ENCODE peak calls at places on chromosomes 12 and 14, in four cellular contexts. One of them, this sample, is unnamed.

GRCh38 chr12:2641209-2641608 is 153.6 kb upstream of the FKBP4 start:
- DNase-seq in cardiac septum: peak
- DNase-seq in suprapubic skin: no peak
- DNase-seq in breast epithelium: peak
- DNase-seq in this sample: peak

GRCh38 chr12:116265361-116266128 is 11.9 kb downstream of the MED13L start:
- DNase-seq in cardiac septum: no peak
- DNase-seq in suprapubic skin: no peak
- DNase-seq in breast epithelium: no peak
- DNase-seq in this sample: no peak

GRCh38 chr14:62015945-62016344 is 253.7 kb downstream of the SNAPC1 start:
- DNase-seq in cardiac septum: no peak
- DNase-seq in suprapubic skin: no peak
- DNase-seq in breast epithelium: no peak
- DNase-seq in this sample: no peak

GRCh38 chr12:15701212-15701611 is 88.0 kb downstream of the EPS8 start:
- DNase-seq in cardiac septum: no peak
- DNase-seq in suprapubic skin: no peak
- DNase-seq in breast epithelium: no peak
- DNase-seq in this sample: no peak

GRCh38 chr14:47040490-47040889 is 388.9 kb upstream of the RPL10L start:
- DNase-seq in cardiac septum: no peak
- DNase-seq in suprapubic skin: no peak
- DNase-seq in breast epithelium: no peak
- DNase-seq in this sample: peak

GRCh38 chr14:56808314-56809201 is 1.7 kb downstream of the OTX2 start:
- DNase-seq in cardiac septum: no peak
- DNase-seq in suprapubic skin: no peak
- DNase-seq in breast epithelium: no peak
- DNase-seq in this sample: no peak

GRCh38 chr12:67116134-67116533 is 153.0 kb upstream of the CAND1 start:
- DNase-seq in cardiac septum: no peak
- DNase-seq in suprapubic skin: no peak
- DNase-seq in breast epithelium: no peak
- DNase-seq in this sample: no peak

GRCh38 chr12:113762155-113762848 is 203.8 kb downstream of the RBM19 start:
- DNase-seq in cardiac septum: no peak
- DNase-seq in suprapubic skin: no peak
- DNase-seq in breast epithelium: no peak
- DNase-seq in this sample: no peak

GRCh38 chr12:88591343-88591742 is 11.1 kb upstream of the KITLG start:
- DNase-seq in cardiac septum: no peak
- DNase-seq in suprapubic skin: no peak
- DNase-seq in breast epithelium: no peak
- DNase-seq in this sample: no peak